ENCODE peak calls at places on chromosomes 4 and X, in four cellular contexts. One of them, this sample, is unnamed. For H3K27me3 and H3K4me1, the result is how much of the 10 kb centered on the place peaks cover.

GRCh38 chr4:107734120-107734519 is 14.1 kb upstream of the PAPSS1 start:
- DNase-seq in esophagus squamous epithelium: no peak
- DNase-seq in H9: peak
- DNase-seq in upper lobe of right lung: no peak
- DNase-seq in this sample: no peak

GRCh38 chr4:98838977-98839618 is 89.8 kb downstream of the EIF4E start:
- DNase-seq in esophagus squamous epithelium: no peak
- DNase-seq in H9: no peak
- DNase-seq in upper lobe of right lung: no peak
- DNase-seq in this sample: no peak

GRCh38 chr4:167248271-167248670 is 14.0 kb upstream of the SPOCK3 start:
- DNase-seq in esophagus squamous epithelium: no peak
- DNase-seq in H9: no peak
- DNase-seq in upper lobe of right lung: no peak
- DNase-seq in this sample: no peak

GRCh38 chr4:10383417-10383816 is 73.8 kb downstream of the ZNF518B start:
- DNase-seq in esophagus squamous epithelium: no peak
- DNase-seq in H9: no peak
- DNase-seq in upper lobe of right lung: no peak
- DNase-seq in this sample: peak

GRCh38 chr4:33429971-33430370 is 2709.8 kb downstream of the PCDH7 start:
- DNase-seq in esophagus squamous epithelium: no peak
- DNase-seq in H9: no peak
- DNase-seq in upper lobe of right lung: no peak
- DNase-seq in this sample: no peak

GRCh38 chrX:49043987-49044281 is 777 bp upstream of the TFE3 start:
- DNase-seq in esophagus squamous epithelium: no peak
- DNase-seq in H9: no peak
- DNase-seq in upper lobe of right lung: no peak
- DNase-seq in this sample: no peak

GRCh38 chr4:48792348-48793006 is 12.4 kb upstream of the FRYL start:
- DNase-seq in esophagus squamous epithelium: no peak
- DNase-seq in H9: no peak
- DNase-seq in upper lobe of right lung: no peak
- DNase-seq in this sample: no peak

GRCh38 chr4:10084651-10085320 is 31.8 kb downstream of the WDR1 start:
- DNase-seq in esophagus squamous epithelium: no peak
- DNase-seq in H9: no peak
- DNase-seq in upper lobe of right lung: peak
- DNase-seq in this sample: no peak

GRCh38 chrX:49257846-49258748 is 6.4 kb downstream of the FOXP3 start:
- DNase-seq in esophagus squamous epithelium: no peak
- DNase-seq in H9: no peak
- DNase-seq in upper lobe of right lung: no peak
- DNase-seq in this sample: no peak

GRCh38 chrX:153734871-153735270 is 10.2 kb downstream of the ABCD1 start:
- DNase-seq in esophagus squamous epithelium: no peak
- DNase-seq in H9: no peak
- DNase-seq in upper lobe of right lung: no peak
- DNase-seq in this sample: no peak

GRCh38 chrX:25427873-25428555 is 412.2 kb upstream of the ARX start:
- DNase-seq in esophagus squamous epithelium: no peak
- DNase-seq in H9: peak
- DNase-seq in upper lobe of right lung: no peak
- DNase-seq in this sample: no peak

GRCh38 chrX:112761239-112762207 is 79.1 kb downstream of the AMOT start:
- DNase-seq in esophagus squamous epithelium: no peak
- DNase-seq in H9: no peak
- DNase-seq in upper lobe of right lung: no peak
- DNase-seq in this sample: no peak

GRCh38 chr4:179095585-179096228 is 1653.5 kb upstream of the AGA start:
- DNase-seq in esophagus squamous epithelium: no peak
- DNase-seq in H9: peak
- DNase-seq in upper lobe of right lung: no peak
- DNase-seq in this sample: no peak

GRCh38 chr4:38383646-38384121 is 280.3 kb upstream of the KLF3 start:
- DNase-seq in esophagus squamous epithelium: no peak
- DNase-seq in H9: no peak
- DNase-seq in upper lobe of right lung: no peak
- DNase-seq in this sample: no peak

GRCh38 chr4:89006307-89006706 is 50.7 kb downstream of the FAM13A start:
- DNase-seq in esophagus squamous epithelium: no peak
- DNase-seq in H9: no peak
- DNase-seq in upper lobe of right lung: no peak
- DNase-seq in this sample: no peak

GRCh38 chr4:27836505-27836904 is 975.9 kb downstream of the STIM2 start:
- DNase-seq in esophagus squamous epithelium: no peak
- DNase-seq in H9: no peak
- DNase-seq in upper lobe of right lung: no peak
- DNase-seq in this sample: no peak

GRCh38 chr4:115883862-115884261 is 770.4 kb upstream of the NDST4 start:
- DNase-seq in esophagus squamous epithelium: no peak
- DNase-seq in H9: no peak
- DNase-seq in upper lobe of right lung: no peak
- DNase-seq in this sample: no peak

GRCh38 chrX:70436380-70436779 is 8.3 kb upstream of the DLG3 start:
- DNase-seq in esophagus squamous epithelium: no peak
- DNase-seq in H9: peak
- DNase-seq in upper lobe of right lung: no peak
- DNase-seq in this sample: no peak

GRCh38 chrX:154719132-154719675 is 31.7 kb downstream of the GAB3 start:
- DNase-seq in esophagus squamous epithelium: no peak
- DNase-seq in H9: no peak
- DNase-seq in upper lobe of right lung: no peak
- DNase-seq in this sample: no peak

GRCh38 chr4:118224239-118224829 is 128.5 kb downstream of the PRSS12 start:
- DNase-seq in esophagus squamous epithelium: no peak
- DNase-seq in H9: no peak
- DNase-seq in upper lobe of right lung: no peak
- DNase-seq in this sample: no peak

GRCh38 chrX:109848451-109849050 is 115.5 kb upstream of the ACSL4 start:
- DNase-seq in esophagus squamous epithelium: no peak
- DNase-seq in H9: peak
- DNase-seq in upper lobe of right lung: no peak
- DNase-seq in this sample: no peak

GRCh38 chr4:116480486-116480990 is 604.8 kb downstream of the TRAM1L1 start:
- DNase-seq in esophagus squamous epithelium: no peak
- DNase-seq in H9: no peak
- DNase-seq in upper lobe of right lung: no peak
- DNase-seq in this sample: no peak

GRCh38 chrX:149370097-149370496 is 135.0 kb downstream of the IDS start:
- DNase-seq in esophagus squamous epithelium: no peak
- DNase-seq in H9: no peak
- DNase-seq in upper lobe of right lung: no peak
- DNase-seq in this sample: no peak

GRCh38 chrX:132059973-132060540 is 37.0 kb downstream of the STK26 start:
- DNase-seq in esophagus squamous epithelium: no peak
- DNase-seq in H9: no peak
- DNase-seq in upper lobe of right lung: no peak
- DNase-seq in this sample: no peak
- H3K27me3 ChIP-seq in esophagus squamous epithelium: under half
- H3K27me3 ChIP-seq in H9: under half
- H3K27me3 ChIP-seq in upper lobe of right lung: under half
- H3K27me3 ChIP-seq in this sample: under half

GRCh38 chr4:101419324-101420135 is 72.2 kb upstream of the PPP3CA start:
- DNase-seq in esophagus squamous epithelium: no peak
- DNase-seq in H9: no peak
- DNase-seq in upper lobe of right lung: no peak
- DNase-seq in this sample: peak

GRCh38 chr4:101418055-101418454 is 70.7 kb upstream of the PPP3CA start:
- DNase-seq in esophagus squamous epithelium: no peak
- DNase-seq in H9: no peak
- DNase-seq in upper lobe of right lung: no peak
- DNase-seq in this sample: no peak

GRCh38 chr4:101415962-101416361 is 68.6 kb upstream of the PPP3CA start:
- DNase-seq in esophagus squamous epithelium: no peak
- DNase-seq in H9: no peak
- DNase-seq in upper lobe of right lung: no peak
- DNase-seq in this sample: no peak

GRCh38 chr4:101418466-101418865 is 71.1 kb upstream of the PPP3CA start:
- DNase-seq in esophagus squamous epithelium: no peak
- DNase-seq in H9: no peak
- DNase-seq in upper lobe of right lung: no peak
- DNase-seq in this sample: no peak

DNA sequence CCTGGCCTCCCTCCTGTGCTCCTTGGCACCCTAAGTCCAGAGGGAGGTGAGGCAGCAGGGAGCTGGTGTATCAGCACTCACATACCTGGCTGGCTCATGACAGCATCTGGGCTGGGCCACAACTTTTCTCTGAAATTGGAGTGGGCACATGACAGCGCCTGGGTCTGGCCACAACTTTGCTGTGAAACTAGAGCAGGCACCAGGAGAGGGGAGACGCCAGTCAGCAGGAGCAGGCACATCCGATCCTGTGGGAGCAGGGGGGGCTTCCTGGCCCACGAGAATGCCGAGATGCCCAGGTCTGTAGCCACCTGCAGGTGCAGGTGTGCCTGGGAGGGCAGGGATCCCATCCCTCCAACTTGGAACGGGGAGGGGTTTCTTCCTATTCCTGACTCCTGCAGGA is 69.7 kb upstream of the PPP3CA start:
- DNase-seq in esophagus squamous epithelium: no peak
- DNase-seq in H9: peak
- DNase-seq in upper lobe of right lung: no peak
- DNase-seq in this sample: no peak
- H3K4me1 ChIP-seq in esophagus squamous epithelium: under half
- H3K4me1 ChIP-seq in H9: under half
- H3K4me1 ChIP-seq in upper lobe of right lung: under half
- H3K4me1 ChIP-seq in this sample: under half

GRCh38 chr4:80036306-80036705 is 36.7 kb downstream of the ANTXR2 start:
- DNase-seq in esophagus squamous epithelium: no peak
- DNase-seq in H9: no peak
- DNase-seq in upper lobe of right lung: no peak
- DNase-seq in this sample: peak
- H3K27ac ChIP-seq in esophagus squamous epithelium: peak
- H3K27ac ChIP-seq in H9: no peak
- H3K27ac ChIP-seq in upper lobe of right lung: peak
- H3K27ac ChIP-seq in this sample: peak

GRCh38 chrX:68842351-68842750 is 13.5 kb downstream of the EFNB1 start:
- DNase-seq in esophagus squamous epithelium: no peak
- DNase-seq in H9: no peak
- DNase-seq in upper lobe of right lung: no peak
- DNase-seq in this sample: peak
- H3K27me3 ChIP-seq in esophagus squamous epithelium: under half
- H3K27me3 ChIP-seq in H9: under half
- H3K27me3 ChIP-seq in upper lobe of right lung: under half
- H3K27me3 ChIP-seq in this sample: under half

This sample was measured in colonic mucosa.